ENCODE peak calls at places on chromosomes 6 and 20, in seven cellular contexts. B is A549, S is SK-N-SH, Z is kidney epithelial cell, L is HFF-Myc, Q is uterus, E is bronchial epithelial cell. H is an unnamed sample.

GRCh38 chr20:9977629-9978028 is 57.2 kb upstream of the ANKEF1 start:
- DNase-seq in B (no peak), S (no peak), Z (no peak), L (no peak), Q (no peak), E (peak), H (no peak)

GRCh38 chr6:14827366-14827765 is 418.5 kb upstream of the JARID2 start:
- DNase-seq in B (no peak), S (no peak), Z (no peak), L (no peak), Q (no peak), E (no peak), H (no peak)

GRCh38 chr6:111764238-111765182 is 108.7 kb downstream of the FYN start:
- DNase-seq in B (no peak), S (no peak), Z (no peak), L (no peak), Q (no peak), E (no peak), H (no peak)

GRCh38 chr6:166898910-166899309 is 57.4 kb downstream of the RNASET2 start:
- DNase-seq in B (no peak), S (no peak), Z (no peak), L (no peak), Q (no peak), E (no peak), H (no peak)

GRCh38 chr6:130967502-130968469 is 95.3 kb downstream of the EPB41L2 start:
- DNase-seq in B (no peak), S (no peak), Z (no peak), L (no peak), Q (no peak), E (no peak), H (no peak)

GRCh38 chr6:158039178-158039557 is 57.5 kb downstream of the SYNJ2 start:
- DNase-seq in B (peak), S (no peak), Z (no peak), L (no peak), Q (no peak), E (no peak), H (no peak)

GRCh38 chr6:81625216-81625615 is 127.3 kb downstream of the TENT5A start:
- DNase-seq in B (no peak), S (no peak), Z (no peak), L (no peak), Q (no peak), E (no peak), H (no peak)

GRCh38 chr6:95117236-95117635 is 460.1 kb upstream of the MANEA start:
- DNase-seq in B (no peak), S (no peak), Z (no peak), L (no peak), Q (no peak), E (peak), H (no peak)

DNA sequence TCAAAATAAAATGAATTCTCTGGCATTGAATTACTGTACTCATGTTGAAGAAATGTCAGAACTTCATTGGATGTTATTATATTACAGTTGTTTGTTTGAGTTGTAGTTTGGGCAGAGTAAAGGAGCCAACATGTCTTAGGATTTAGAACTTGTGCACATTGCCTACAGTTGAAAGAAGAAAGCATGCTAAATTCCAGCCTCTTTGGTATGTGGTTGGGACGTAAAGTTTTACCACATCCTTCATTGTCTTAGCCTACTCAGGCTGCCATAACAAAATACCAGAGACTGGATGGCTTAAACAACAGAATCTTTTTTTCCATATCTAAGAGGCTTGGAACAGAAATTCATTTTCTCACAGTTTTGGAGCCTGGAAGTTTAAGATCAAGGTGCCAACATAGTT is 42.4 kb downstream of the HFE start:
- DNase-seq in B (no peak), S (no peak), Z (no peak), L (no peak), Q (no peak), E (no peak), H (no peak)
- H3K4me3 ChIP-seq in B (no peak), S (no peak), Z (no peak), L (no peak), Q (no peak), E (no peak), H (no peak)

GRCh38 chr6:167907837-167908681 is 81.3 kb downstream of the AFDN start:
- DNase-seq in B (peak), S (peak), Z (no peak), L (no peak), Q (no peak), E (peak), H (no peak)
- TF ChIP-seq CTCF in B (peak), S (peak), Z (peak), L (peak), Q (peak), E (peak), H (peak)

GRCh38 chr6:106066984-106067383 is 19.2 kb upstream of the PRDM1 start:
- DNase-seq in B (no peak), S (no peak), Z (no peak), L (no peak), Q (no peak), E (no peak), H (no peak)
- H3K4me3 ChIP-seq in B (no peak), S (no peak), Z (no peak), L (no peak), Q (no peak), E (no peak), H (no peak)

GRCh38 chr20:63441777-63442493 is 30.5 kb downstream of the KCNQ2 start:
- DNase-seq in B (peak), S (peak), Z (no peak), L (no peak), Q (no peak), E (peak), H (no peak)
- TF ChIP-seq CTCF in B (peak), S (peak), Z (no peak), L (peak), Q (no peak), E (peak), H (peak)

GRCh38 chr6:129708496-129709216 is 1.3 kb downstream of the ARHGAP18 start:
- DNase-seq in B (no peak), S (no peak), Z (no peak), L (no peak), Q (no peak), E (no peak), H (no peak)

GRCh38 chr6:129709909-129710721 is at the start of gene ARHGAP18:
- DNase-seq in B (peak), S (peak), Z (peak), L (peak), Q (peak), E (peak), H (peak)

GRCh38 chr6:129709451-129709908 is 497 bp downstream of the ARHGAP18 start:
- DNase-seq in B (no peak), S (no peak), Z (no peak), L (no peak), Q (no peak), E (no peak), H (no peak)

GRCh38 chr6:129707028-129707427 is 2.9 kb downstream of the ARHGAP18 start:
- DNase-seq in B (no peak), S (no peak), Z (no peak), L (no peak), Q (no peak), E (no peak), H (no peak)

DNA sequence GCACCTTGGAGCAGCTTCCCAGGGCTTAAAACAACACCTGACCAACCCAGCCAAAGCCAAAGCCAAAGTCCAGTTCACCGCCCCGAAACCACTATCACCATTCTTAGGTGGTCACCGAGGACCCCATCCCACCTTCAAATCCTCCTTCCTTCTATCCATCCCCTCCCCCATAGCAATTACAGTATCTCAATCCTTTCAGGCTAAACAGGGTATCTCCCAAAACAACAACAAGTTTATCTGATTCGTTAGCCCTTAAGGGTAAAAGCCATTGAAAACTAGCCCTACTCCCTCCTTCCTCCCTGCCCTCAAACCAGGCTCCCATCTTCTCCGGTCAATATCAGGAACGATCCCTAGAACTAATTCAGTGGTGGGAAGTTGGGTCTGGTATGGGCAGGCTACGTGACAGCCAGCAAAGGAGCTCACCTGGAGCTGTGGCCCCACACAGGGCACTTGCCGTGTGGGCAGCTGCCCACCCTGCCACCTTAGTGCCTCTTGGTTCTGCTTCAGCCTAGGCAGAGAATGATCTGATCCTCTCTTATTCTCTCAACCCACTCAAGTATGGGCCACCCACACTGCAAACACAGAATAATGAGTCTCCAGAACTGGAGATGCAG is 2.0 kb downstream of the ARHGAP18 start:
- DNase-seq in B (no peak), S (no peak), Z (no peak), L (no peak), Q (no peak), E (no peak), H (no peak)
- H3K4me3 ChIP-seq in B (no peak), S (peak), Z (peak), L (peak), Q (no peak), E (no peak), H (peak)

GRCh38 chr6:35025241-35026188 is 115.6 kb downstream of the TCP11 start:
- DNase-seq in B (no peak), S (no peak), Z (no peak), L (no peak), Q (no peak), E (peak), H (no peak)
- TF ChIP-seq CTCF in B (no peak), S (peak), Z (peak), L (peak), Q (no peak), E (peak), H (no peak)

GRCh38 chr20:57264908-57265648 is 1.4 kb downstream of the BMP7 start:
- DNase-seq in B (no peak), S (peak), Z (no peak), L (no peak), Q (no peak), E (no peak), H (no peak)

GRCh38 chr20:57263127-57263609 is 3.3 kb downstream of the BMP7 start:
- DNase-seq in B (no peak), S (no peak), Z (no peak), L (no peak), Q (no peak), E (peak), H (no peak)

GRCh38 chr20:57264151-57264792 is 2.2 kb downstream of the BMP7 start:
- DNase-seq in B (no peak), S (no peak), Z (no peak), L (no peak), Q (no peak), E (no peak), H (no peak)

GRCh38 chr20:57262244-57263126 is 4.0 kb downstream of the BMP7 start:
- DNase-seq in B (no peak), S (no peak), Z (no peak), L (no peak), Q (no peak), E (no peak), H (no peak)

DNA sequence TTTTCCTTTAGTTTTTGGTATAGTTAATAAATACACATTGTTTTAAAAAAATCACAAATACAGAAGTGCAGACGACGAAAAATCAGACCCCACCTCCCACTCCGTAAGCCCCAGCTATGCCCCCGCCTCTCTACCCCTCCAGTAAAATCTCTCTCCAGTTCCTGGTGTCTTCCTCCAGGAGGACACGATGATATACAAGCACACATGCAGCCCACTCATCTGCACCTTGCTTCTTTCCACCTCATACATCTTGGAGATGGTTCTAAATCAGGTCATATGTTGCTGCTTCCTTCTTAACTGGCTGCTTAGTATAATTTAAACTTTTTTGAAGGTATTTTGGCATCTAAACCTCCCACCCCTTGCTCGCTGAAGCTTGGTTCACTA is 2.7 kb downstream of the BMP7 start:
- DNase-seq in B (no peak), S (no peak), Z (no peak), L (no peak), Q (no peak), E (no peak), H (no peak)
- H3K4me3 ChIP-seq in B (no peak), S (no peak), Z (no peak), L (no peak), Q (no peak), E (no peak), H (peak)

GRCh38 chr6:163146036-163146435 is 268.5 kb upstream of the QKI start:
- DNase-seq in B (no peak), S (no peak), Z (no peak), L (no peak), Q (no peak), E (no peak), H (no peak)

GRCh38 chr6:163151212-163151611 is 263.3 kb upstream of the QKI start:
- DNase-seq in B (no peak), S (no peak), Z (no peak), L (no peak), Q (no peak), E (no peak), H (no peak)

GRCh38 chr6:163148781-163149534 is 265.6 kb upstream of the QKI start:
- DNase-seq in B (no peak), S (no peak), Z (no peak), L (no peak), Q (no peak), E (no peak), H (no peak)

GRCh38 chr6:163149535-163149848 is 265.0 kb upstream of the QKI start:
- DNase-seq in B (no peak), S (no peak), Z (no peak), L (no peak), Q (no peak), E (no peak), H (no peak)

DNA sequence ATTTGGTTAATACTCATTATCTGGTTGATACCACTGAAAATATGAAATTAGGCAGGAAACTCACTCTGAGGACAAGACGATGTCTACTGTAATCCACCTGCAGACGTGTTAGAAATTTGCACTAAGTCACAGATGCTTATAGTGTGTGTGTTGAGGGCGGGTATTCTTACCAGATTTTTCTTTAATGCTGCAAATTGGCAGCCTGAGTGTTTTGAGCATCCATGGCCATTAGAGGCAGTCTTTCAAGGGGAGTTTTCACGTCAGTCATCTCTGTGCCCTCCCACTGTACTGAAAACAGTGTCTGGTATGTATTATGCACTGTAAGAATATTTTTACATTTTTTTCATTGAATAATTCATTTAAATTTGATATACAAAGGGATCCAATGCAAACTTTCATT is 266.5 kb upstream of the QKI start:
- DNase-seq in B (no peak), S (peak), Z (no peak), L (no peak), Q (no peak), E (no peak), H (no peak)
- TF ChIP-seq CTCF in B (no peak), S (no peak), Z (no peak), L (no peak), Q (no peak), E (no peak), H (peak)

GRCh38 chr6:160883999-160884398 is 107.6 kb upstream of the MAP3K4 start:
- DNase-seq in B (no peak), S (no peak), Z (no peak), L (no peak), Q (no peak), E (no peak), H (no peak)
- H3K4me3 ChIP-seq in B (no peak), S (no peak), Z (no peak), L (no peak), Q (no peak), E (no peak), H (no peak)

H was measured in Panc1.